ENCODE peak calls at places on chromosomes 7 and 10, in seven cellular contexts. N is spleen, P is GM13977, J is nephron progenitor cell, M is mesothelial cell of epicardium, W is osteocyte, O is activated B cell treated with CpG ODN at 0.5 μM for 24 hours. T is an unnamed sample.

GRCh38 chr10:125003146-125003900 is 61.4 kb downstream of the ZRANB1 start:
- DNase-seq in N (peak; percentile 69), P (no peak), J (no peak), M (no peak), W (peak; percentile 83), O (peak; percentile 4), T (no peak)

GRCh38 chr10:75018873-75019272 is 92.6 kb upstream of the SAMD8 start:
- DNase-seq in N (no peak), P (no peak), J (no peak), M (no peak), W (no peak), O (no peak), T (no peak)

GRCh38 chr10:122098924-122099323 is 110.0 kb downstream of the TACC2 start:
- DNase-seq in N (no peak), P (no peak), J (no peak), M (no peak), W (no peak), O (no peak), T (no peak)

GRCh38 chr10:132689721-132690360 is 96.1 kb downstream of the NKX6-2 start:
- DNase-seq in N (peak; percentile 36), P (no peak), J (no peak), M (no peak), W (no peak), O (no peak), T (no peak)

GRCh38 chr10:94991243-94991888 is 52.9 kb downstream of the CYP2C9 start:
- DNase-seq in N (no peak), P (no peak), J (no peak), M (no peak), W (no peak), O (no peak), T (no peak)

GRCh38 chr7:3897430-3898385 is 596.7 kb downstream of the SDK1 start:
- DNase-seq in N (no peak), P (peak; percentile 38), J (peak; percentile 33), M (no peak), W (no peak), O (no peak), T (no peak)

GRCh38 chr7:110317699-110318265 is 773.1 kb upstream of the LRRN3 start:
- DNase-seq in N (no peak), P (no peak), J (no peak), M (no peak), W (no peak), O (no peak), T (no peak)

GRCh38 chr7:51606601-51607154 is 290.1 kb upstream of the COBL start:
- DNase-seq in N (no peak), P (no peak), J (no peak), M (no peak), W (no peak), O (no peak), T (no peak)

GRCh38 chr10:70912556-70912955 is 24.2 kb upstream of the PCBD1 start:
- DNase-seq in N (peak; percentile 33), P (no peak), J (no peak), M (no peak), W (no peak), O (no peak), T (no peak)

GRCh38 chr10:118721005-118721876 is 33.5 kb downstream of the CACUL1 start:
- DNase-seq in N (no peak), P (peak; percentile 45), J (peak; percentile 64), M (peak; percentile 75), W (no peak), O (no peak), T (peak; percentile 33)

GRCh38 chr7:19051767-19052375 is 65.6 kb downstream of the TWIST1 start:
- DNase-seq in N (no peak), P (peak; percentile 27), J (peak; percentile 13), M (no peak), W (no peak), O (no peak), T (no peak)

GRCh38 chr7:7550663-7551062 is 15.0 kb upstream of the COL28A1 start:
- DNase-seq in N (no peak), P (no peak), J (no peak), M (no peak), W (no peak), O (no peak), T (no peak)

GRCh38 chr7:18780266-18780665 is 284.7 kb downstream of the HDAC9 start:
- DNase-seq in N (no peak), P (no peak), J (no peak), M (no peak), W (no peak), O (no peak), T (no peak)

GRCh38 chr7:1873070-1873405 is 203.0 kb downstream of the ELFN1 start:
- DNase-seq in N (no peak), P (no peak), J (no peak), M (no peak), W (no peak), O (no peak), T (no peak)

GRCh38 chr7:30659312-30659711 is 22.9 kb downstream of the CRHR2 start:
- DNase-seq in N (no peak), P (no peak), J (no peak), M (no peak), W (no peak), O (no peak), T (no peak)

GRCh38 chr7:151637781-151638261 is 118.1 kb upstream of the RHEB start:
- DNase-seq in N (no peak), P (no peak), J (no peak), M (no peak), W (no peak), O (no peak), T (no peak)

GRCh38 chr7:47142867-47143175 is 439.1 kb downstream of the TNS3 start:
- DNase-seq in N (no peak), P (no peak), J (no peak), M (no peak), W (no peak), O (no peak), T (no peak)
- TF ChIP-seq CTCF in N (no peak), P (no peak), J (no peak), M (no peak), W (no peak), O (no peak), T (no peak)

DNA sequence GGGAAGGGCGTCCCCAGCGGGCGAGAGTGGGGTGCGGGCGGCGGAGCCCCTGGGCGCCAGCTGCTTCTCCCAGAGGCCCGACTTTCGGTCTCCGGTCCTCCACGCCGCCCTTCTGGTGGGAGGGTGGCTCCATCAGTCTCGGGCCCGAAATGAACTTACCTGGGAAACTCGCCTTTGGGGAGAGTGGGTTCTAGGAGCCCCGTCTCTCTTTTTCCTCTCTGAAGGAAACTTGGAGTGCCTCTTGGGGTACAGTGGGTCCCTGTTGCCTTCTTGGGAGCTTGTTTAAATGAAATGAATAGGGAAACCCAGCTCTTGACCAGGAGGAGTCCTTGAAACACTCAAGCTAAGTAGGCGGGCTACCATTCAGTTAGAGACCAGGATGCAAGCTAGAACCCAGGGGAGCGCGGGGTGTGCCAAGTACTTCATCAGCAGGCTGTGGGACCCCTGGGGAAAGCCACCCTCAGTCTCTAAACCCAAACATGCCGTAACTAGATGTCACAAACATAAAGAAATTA is 1.3 kb downstream of the SLC26A4 start:
- DNase-seq in N (no peak), P (peak; percentile 26), J (no peak), M (no peak), W (no peak), O (no peak), T (no peak)
- TF ChIP-seq CTCF in N (no peak), P (no peak), J (no peak), M (no peak), W (peak; percentile 2), O (no peak), T (peak; percentile 33)

GRCh38 chr7:118642396-118642795 is 417.9 kb downstream of the ANKRD7 start:
- DNase-seq in N (no peak), P (no peak), J (no peak), M (no peak), W (no peak), O (no peak), T (no peak)

GRCh38 chr7:118648002-118648401 is 423.5 kb downstream of the ANKRD7 start:
- DNase-seq in N (no peak), P (no peak), J (no peak), M (no peak), W (no peak), O (no peak), T (no peak)
- TF ChIP-seq CTCF in N (no peak), P (peak; percentile 17), J (no peak), M (no peak), W (peak; percentile 49), O (no peak), T (no peak)

GRCh38 chr7:135160098-135160857 is 10.2 kb downstream of the CYREN start:
- DNase-seq in N (no peak), P (peak; percentile 17), J (no peak), M (no peak), W (no peak), O (no peak), T (no peak)

GRCh38 chr7:135159359-135160087 is 11.0 kb downstream of the CYREN start:
- DNase-seq in N (no peak), P (no peak), J (no peak), M (no peak), W (no peak), O (no peak), T (no peak)

GRCh38 chr7:135162382-135163001 is 8.0 kb downstream of the CYREN start:
- DNase-seq in N (no peak), P (no peak), J (no peak), M (no peak), W (no peak), O (no peak), T (no peak)

GRCh38 chr7:135161669-135162068 is 8.8 kb downstream of the CYREN start:
- DNase-seq in N (no peak), P (no peak), J (no peak), M (no peak), W (no peak), O (no peak), T (no peak)

DNA sequence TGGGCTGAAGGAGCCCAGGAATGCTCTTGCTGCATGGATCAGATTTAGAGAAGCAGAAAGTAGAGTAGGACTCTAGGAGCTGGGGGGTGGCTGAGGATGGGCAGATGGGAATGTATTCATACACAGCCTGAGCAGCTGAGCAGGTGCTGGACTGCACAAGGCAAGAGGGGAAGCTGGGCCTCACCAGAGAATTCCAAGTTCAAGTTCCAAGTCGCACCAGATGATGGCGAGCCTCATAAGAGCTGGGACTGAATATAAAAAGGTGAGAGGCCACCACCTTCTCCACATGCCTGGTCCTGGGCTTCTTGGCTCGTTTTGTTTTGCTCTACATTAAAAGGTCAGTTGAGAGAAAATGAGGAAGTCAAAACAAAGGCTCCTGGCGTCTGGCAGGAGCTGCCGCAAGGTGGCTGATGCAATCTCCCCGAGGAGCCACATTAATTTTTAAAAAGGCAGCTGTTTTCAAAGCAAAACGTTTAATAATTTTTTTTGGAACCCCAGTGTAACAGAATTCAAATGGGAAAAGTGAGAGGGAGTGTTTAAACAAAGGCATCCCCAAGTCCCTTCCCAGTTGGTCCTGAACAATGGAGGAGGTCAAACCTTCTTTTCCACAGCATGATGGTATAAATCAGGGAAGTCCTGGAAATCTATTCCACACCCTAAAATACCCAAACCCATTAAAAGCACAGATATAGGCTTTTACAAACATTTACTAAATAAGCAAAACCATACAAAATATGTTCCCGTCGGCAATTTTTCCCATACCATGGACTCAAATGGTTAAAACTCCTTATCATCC is 9.5 kb downstream of the CYREN start:
- DNase-seq in N (peak; percentile 78), P (peak; percentile 21), J (no peak), M (no peak), W (no peak), O (no peak), T (no peak)
- TF ChIP-seq CTCF in N (no peak), P (peak; percentile 17), J (no peak), M (no peak), W (no peak), O (no peak), T (no peak)